ENCODE peak calls at places on chromosomes 1 and 21, in six cellular contexts. G is IMR-90, X is H1, Z is H9, L is mesenchymal stem cell, I is trophoblast cell. P is an unnamed sample.

GRCh38 chr1:165871311-165872067 is 44.1 kb downstream of the UCK2 start:
- DNase-seq in I (peak), X (no peak), G (peak), Z (peak), L (peak), P (no peak)

GRCh38 chr1:163107655-163108054 is 38.5 kb downstream of the RGS4 start:
- DNase-seq in Z (no peak), I (no peak), X (no peak), L (no peak), G (no peak), P (no peak)

GRCh38 chr1:86765073-86765472 is 60.7 kb downstream of the SH3GLB1 start:
- DNase-seq in I (no peak), L (no peak), G (no peak), Z (no peak), X (no peak), P (no peak)

GRCh38 chr21:25501996-25502665 is 105.2 kb downstream of the MRPL39 start:
- DNase-seq in Z (no peak), G (no peak), X (no peak), L (no peak), I (peak), P (no peak)

GRCh38 chr1:234216116-234216703 is 157.0 kb upstream of the COA6 start:
- DNase-seq in L (no peak), X (no peak), Z (peak), G (no peak), I (no peak), P (no peak)

GRCh38 chr1:196660912-196661311 is 9.1 kb downstream of the CFH start:
- DNase-seq in I (no peak), G (peak), Z (no peak), X (no peak), L (peak), P (peak)

GRCh38 chr1:61051455-61052392 is 30.6 kb upstream of the NFIA start:
- DNase-seq in L (peak), Z (peak), I (no peak), G (no peak), X (no peak), P (no peak)

GRCh38 chr1:58500036-58500435 is 46.5 kb downstream of the OMA1 start:
- DNase-seq in L (no peak), I (no peak), X (no peak), G (no peak), Z (no peak), P (no peak)

GRCh38 chr1:193417945-193418744 is 231.7 kb upstream of the B3GALT2 start:
- DNase-seq in Z (no peak), G (peak), L (peak), X (no peak), I (no peak), P (no peak)

GRCh38 chr1:59678809-59679228 is 135.9 kb upstream of the HOOK1 start:
- DNase-seq in I (peak), X (no peak), L (peak), Z (no peak), G (peak), P (peak)

GRCh38 chr21:42666023-42666747 is 12.8 kb downstream of the PDE9A start:
- DNase-seq in G (no peak), X (no peak), L (no peak), I (no peak), Z (peak), P (no peak)

GRCh38 chr1:55071477-55071876 is 32.1 kb downstream of the PCSK9 start:
- DNase-seq in Z (peak), L (peak), I (no peak), X (peak), G (peak), P (peak)

GRCh38 chr1:42150626-42151025 is 2.6 kb upstream of the GUCA2B start:
- DNase-seq in I (no peak), X (no peak), L (no peak), G (no peak), Z (no peak), P (no peak)

GRCh38 chr1:76433528-76433927 is 359.0 kb downstream of the ST6GALNAC3 start:
- DNase-seq in L (peak), G (peak), I (peak), Z (no peak), X (no peak), P (no peak)

GRCh38 chr1:228922722-228923376 is 187.6 kb downstream of the RHOU start:
- DNase-seq in G (no peak), L (peak), Z (no peak), I (no peak), X (no peak), P (no peak)

GRCh38 chr1:228921473-228921872 is 186.2 kb downstream of the RHOU start:
- DNase-seq in G (no peak), L (no peak), Z (no peak), X (no peak), I (no peak), P (no peak)

GRCh38 chr1:228918335-228918734 is 183.1 kb downstream of the RHOU start:
- DNase-seq in G (no peak), L (no peak), Z (no peak), X (no peak), I (no peak), P (no peak)

GRCh38 chr1:228919919-228920318 is 184.6 kb downstream of the RHOU start:
- DNase-seq in I (no peak), G (no peak), Z (no peak), L (no peak), X (no peak), P (no peak)

GRCh38 chr1:228920791-228921190 is 185.5 kb downstream of the RHOU start:
- DNase-seq in G (peak), Z (no peak), I (no peak), X (no peak), L (no peak), P (no peak)
- H2AK5ac ChIP-seq in G (no peak), Z (no peak), I (no peak), X (no peak), L (no peak), P (no peak)

GRCh38 chr1:175360016-175360415 is 167.4 kb upstream of the KIAA0040 start:
- DNase-seq in G (no peak), L (no peak), I (peak), X (no peak), Z (no peak), P (no peak)

GRCh38 chr1:175367896-175368295 is 175.3 kb upstream of the KIAA0040 start:
- DNase-seq in X (no peak), L (no peak), Z (no peak), G (no peak), I (peak), P (no peak)

GRCh38 chr1:175364424-175365076 is 172.0 kb upstream of the KIAA0040 start:
- DNase-seq in I (no peak), G (no peak), X (no peak), L (no peak), Z (no peak), P (no peak)

GRCh38 chr1:175367039-175367758 is 174.6 kb upstream of the KIAA0040 start:
- DNase-seq in X (no peak), G (no peak), L (no peak), I (no peak), Z (no peak), P (no peak)

GRCh38 chr1:175363046-175363445 is 170.5 kb upstream of the KIAA0040 start:
- DNase-seq in L (no peak), I (no peak), X (no peak), Z (no peak), G (no peak), P (no peak)
- H3K14ac ChIP-seq in L (peak), I (no peak), X (no peak), Z (no peak), G (no peak), P (no peak)

GRCh38 chr1:43691871-43692815 is 15.2 kb upstream of the ST3GAL3 start:
- DNase-seq in G (no peak), X (no peak), L (no peak), I (no peak), Z (no peak), P (no peak)
- H4K91ac ChIP-seq in G (no peak), X (no peak), L (no peak), I (no peak), Z (no peak), P (no peak)

GRCh38 chr1:2392071-2392442 is 416 bp downstream of the RER1 start:
- DNase-seq in I (no peak), X (no peak), Z (no peak), L (no peak), G (no peak), P (no peak)
- H2AK5ac ChIP-seq in I (peak), X (no peak), Z (no peak), L (no peak), G (peak), P (no peak)

GRCh38 chr1:198333744-198334143 is 176.9 kb downstream of the NEK7 start:
- DNase-seq in L (no peak), I (no peak), X (no peak), Z (no peak), G (peak), P (no peak)
- H3K14ac ChIP-seq in L (no peak), I (no peak), X (no peak), Z (no peak), G (no peak), P (no peak)

P was measured in neuronal stem cell.